ENCODE peak calls at places on chromosomes 1 and 21, in eight cellular contexts. S is endodermal cell, Q is fibroblast of lung, D is spleen, F is transverse colon, E is left ventricle myocardium inferior, R is GM23338, W is right atrium auricular region. N is an unnamed sample.
A peak's percentile ranks its signal among the peaks of the same experiment; 100 is the strongest.

GRCh38 chr1:159339517-159339916 is 37.4 kb downstream of the FCER1A start:
- DNase-seq in F (no peak), S (no peak), R (no peak), D (no peak), Q (no peak), W (no peak), E (no peak), N (no peak)

GRCh38 chr1:220271706-220272046 is 577 bp downstream of the RAB3GAP2 start:
- DNase-seq in D (peak; percentile 75), S (no peak), R (peak; percentile 68), W (no peak), F (peak; percentile 14), Q (no peak), E (no peak), N (no peak)

GRCh38 chr1:42482635-42483153 is 19.6 kb downstream of the CCDC30 start:
- DNase-seq in F (no peak), D (no peak), Q (no peak), E (no peak), R (no peak), W (no peak), S (no peak), N (no peak)

GRCh38 chr1:166902279-166902678 is 26.2 kb upstream of the TADA1 start:
- DNase-seq in S (no peak), Q (no peak), R (no peak), D (no peak), W (no peak), F (no peak), E (no peak), N (no peak)

GRCh38 chr1:210342986-210343780 is 14.5 kb downstream of the HHAT start:
- DNase-seq in Q (no peak), D (no peak), E (no peak), R (no peak), F (no peak), W (no peak), S (peak; percentile 38), N (no peak)

GRCh38 chr1:20723159-20723536 is 5.3 kb upstream of the KIF17 start:
- DNase-seq in R (no peak), E (no peak), S (no peak), F (no peak), W (no peak), D (no peak), Q (no peak), N (no peak)

GRCh38 chr1:7561331-7561921 is 209.7 kb upstream of the VAMP3 start:
- DNase-seq in Q (no peak), F (no peak), W (no peak), R (peak; percentile 80), D (peak; percentile 63), S (peak; percentile 94), E (no peak), N (peak; percentile 63)

GRCh38 chr1:197269053-197269452 is 1.0 kb downstream of the CRB1 start:
- DNase-seq in S (peak; percentile 32), E (no peak), Q (no peak), F (no peak), D (no peak), W (no peak), R (no peak), N (no peak)

GRCh38 chr1:180291004-180291403 is 60.9 kb downstream of the LHX4 start:
- DNase-seq in S (no peak), D (no peak), R (no peak), F (no peak), W (no peak), E (no peak), Q (peak; percentile 33), N (no peak)

GRCh38 chr21:24011087-24011486 is 1596.2 kb downstream of the MRPL39 start:
- DNase-seq in S (no peak), Q (no peak), F (no peak), W (no peak), E (no peak), D (no peak), R (no peak), N (no peak)

GRCh38 chr1:232271991-232272589 is 357.8 kb downstream of the SIPA1L2 start:
- DNase-seq in E (peak; percentile 16), Q (peak; percentile 20), R (no peak), S (no peak), D (no peak), F (no peak), W (no peak), N (no peak)

GRCh38 chr1:205504311-205505075 is at the start of gene CDK18:
- DNase-seq in D (peak; percentile 84), S (peak; percentile 96), E (peak; percentile 89), R (peak; percentile 96), F (peak; percentile 91), W (peak; percentile 74), Q (peak; percentile 23), N (peak; percentile 96)

GRCh38 chr1:232428781-232429530 is 201.0 kb downstream of the SIPA1L2 start:
- DNase-seq in F (no peak), R (no peak), E (no peak), D (no peak), Q (peak; percentile 32), W (no peak), S (no peak), N (no peak)

GRCh38 chr1:10604966-10605365 is 130.2 kb downstream of the PEX14 start:
- DNase-seq in S (no peak), D (no peak), R (no peak), E (no peak), F (no peak), Q (no peak), W (peak; percentile 11), N (no peak)

GRCh38 chr1:48679868-48680267 is 96.8 kb downstream of the BEND5 start:
- DNase-seq in Q (no peak), W (no peak), E (no peak), D (no peak), S (no peak), R (no peak), F (no peak), N (no peak)

GRCh38 chr1:211613108-211613947 is 34.4 kb upstream of the SLC30A1 start:
- DNase-seq in W (peak; percentile 95), R (peak; percentile 7), E (peak; percentile 74), S (no peak), F (peak; percentile 85), Q (peak; percentile 96), D (peak; percentile 89), N (peak; percentile 79)

GRCh38 chr1:153649867-153650235 is 8.7 kb upstream of the SNAPIN start:
- DNase-seq in D (no peak), F (no peak), Q (no peak), W (no peak), R (no peak), E (peak; percentile 59), S (no peak), N (no peak)

GRCh38 chr21:42219606-42220137 is 732 bp downstream of the ABCG1 start:
- DNase-seq in S (peak; percentile 72), W (no peak), Q (no peak), F (peak; percentile 38), E (peak; percentile 28), D (peak; percentile 92), R (peak; percentile 43), N (peak; percentile 78)

GRCh38 chr1:192441492-192441891 is 124.7 kb downstream of the RGS21 start:
- DNase-seq in S (no peak), W (no peak), F (no peak), R (no peak), D (no peak), E (no peak), Q (no peak), N (no peak)

GRCh38 chr1:192435704-192436103 is 118.9 kb downstream of the RGS21 start:
- DNase-seq in E (no peak), W (no peak), F (no peak), D (no peak), S (no peak), R (no peak), Q (no peak), N (no peak)

GRCh38 chr1:192430644-192431043 is 113.9 kb downstream of the RGS21 start:
- DNase-seq in W (no peak), E (no peak), F (no peak), R (no peak), D (no peak), S (no peak), Q (no peak), N (no peak)

GRCh38 chr1:192439373-192440025 is 122.7 kb downstream of the RGS21 start:
- DNase-seq in S (no peak), R (no peak), W (no peak), F (no peak), Q (peak; percentile 73), E (no peak), D (no peak), N (no peak)

DNA sequence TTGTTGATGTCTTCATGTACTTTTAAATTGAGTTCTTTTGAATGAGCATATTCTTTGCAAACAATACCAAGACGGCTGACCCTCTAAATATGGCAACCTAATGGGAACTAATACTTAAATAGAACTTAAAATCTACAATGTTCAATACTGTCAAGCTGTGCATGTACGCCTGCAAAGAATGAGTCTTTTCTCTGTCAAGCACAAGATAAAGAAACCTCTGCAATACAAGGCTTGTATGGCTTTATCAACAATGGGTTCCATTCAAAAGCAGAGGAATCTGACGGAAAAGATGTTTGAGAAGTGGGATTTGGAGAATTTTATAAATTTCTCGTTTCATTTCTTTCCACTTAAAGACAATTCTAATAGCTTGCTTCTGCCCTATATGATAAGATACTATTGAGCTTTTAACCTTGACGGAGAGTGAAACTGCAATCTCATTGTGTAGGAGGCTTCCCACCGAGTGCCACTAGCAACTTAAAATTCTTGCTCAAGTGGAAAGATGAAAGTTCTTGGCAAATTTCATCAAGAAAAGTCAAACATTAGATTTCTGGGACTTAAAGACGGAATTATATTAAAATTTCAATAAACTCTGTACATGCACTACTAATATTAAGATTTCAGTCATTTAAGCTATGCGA is 119.8 kb downstream of the RGS21 start:
- DNase-seq in R (no peak), Q (no peak), S (no peak), E (no peak), D (no peak), W (no peak), F (no peak), N (no peak)
- TF ChIP-seq CTCF in R (no peak), Q (no peak), S (no peak), E (no peak), D (no peak), W (no peak), F (no peak), N (no peak)

DNA sequence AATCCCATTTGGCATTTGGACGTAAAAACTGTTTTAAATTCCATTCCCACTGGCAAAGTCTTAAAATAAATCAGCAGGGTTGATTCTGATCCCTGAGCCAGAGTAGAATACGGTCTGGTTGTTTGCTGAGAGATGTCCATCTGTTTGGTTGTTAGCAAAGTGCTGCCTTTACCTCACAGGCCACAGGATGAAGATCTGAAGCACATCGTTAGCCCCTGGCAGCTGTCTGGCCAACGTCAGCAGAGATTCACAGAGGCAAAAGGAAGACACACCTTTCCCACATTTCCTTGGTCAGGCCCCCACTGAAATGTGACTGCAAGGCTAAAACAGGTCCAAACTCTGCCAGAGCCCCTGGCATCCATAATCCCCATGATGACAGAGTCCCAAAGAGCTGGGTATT is 62.3 kb downstream of the GORAB start:
- DNase-seq in S (no peak), F (no peak), D (no peak), Q (no peak), W (no peak), R (no peak), E (no peak), N (no peak)
- H3K4me3 ChIP-seq in S (no peak overlapping the region), F (no peak overlapping the region), D (no peak overlapping the region), Q (no peak overlapping the region), W (no peak overlapping the region), R (no peak overlapping the region), E (no peak overlapping the region), N (no peak overlapping the region)

GRCh38 chr21:35195232-35195631 is 146.1 kb upstream of the RUNX1 start:
- DNase-seq in D (no peak), W (no peak), R (no peak), Q (no peak), S (no peak), F (no peak), E (no peak), N (no peak)
- H3K27me3 ChIP-seq in D (no peaks in the 10 kb centered on the region), W (no peaks in the 10 kb centered on the region), R (no peaks in the 10 kb centered on the region), Q (no peaks in the 10 kb centered on the region), S (no peaks in the 10 kb centered on the region), F (no peaks in the 10 kb centered on the region), E (no peaks in the 10 kb centered on the region), N (no peaks in the 10 kb centered on the region)

GRCh38 chr21:34091607-34092006 is 18.2 kb downstream of the MRPS6 start:
- DNase-seq in R (peak; percentile 60), W (no peak), Q (no peak), E (no peak), F (no peak), S (no peak), D (no peak), N (no peak)
- TF ChIP-seq CTCF in R (peak; percentile 34), W (peak; percentile 33), Q (peak; percentile 10), E (peak; percentile 32), F (peak; percentile 33), S (peak; percentile 73), D (peak; percentile 12), N (no peak)

N was measured in upper lobe of right lung.